ENCODE peak calls at places on chromosomes 16 and 17, in ten cellular contexts. A is thoracic aorta, X is fibroblast of lung, T is left ventricle myocardium inferior, O is suprapubic skin, I is K562, W is upper lobe of left lung, U is ovary, B is cardiac muscle cell, J is heart left ventricle. N is an unnamed sample.
A peak's percentile ranks its signal among the peaks of the same experiment; 100 is the strongest.

GRCh38 chr17:17725853-17726720 is 44.8 kb downstream of the RAI1 start:
- DNase-seq in A (no peak), X (no peak), T (no peak), O (no peak), I (no peak), W (no peak), U (no peak), B (no peak), J (no peak), N (no peak)

GRCh38 chr17:39213852-39214251 is 11.9 kb downstream of the STAC2 start:
- DNase-seq in A (no peak), X (no peak), T (no peak), O (no peak), I (no peak), W (peak; percentile 91), U (no peak), B (no peak), J (no peak), N (no peak)

GRCh38 chr17:80970044-80970761 is 21.4 kb upstream of the CHMP6 start:
- DNase-seq in A (no peak), X (peak; percentile 27), T (peak; percentile 55), O (no peak), I (peak; percentile 34), W (no peak), U (no peak), B (peak; percentile 32), J (peak; percentile 73), N (peak; percentile 47)

GRCh38 chr16:1486551-1487390 is 2.0 kb downstream of the PTX4 start:
- DNase-seq in A (no peak), X (no peak), T (no peak), O (no peak), I (no peak), W (no peak), U (no peak), B (no peak), J (peak; percentile 42), N (peak; percentile 2)

GRCh38 chr17:66904760-66905637 is 59.5 kb upstream of the CACNG4 start:
- DNase-seq in A (no peak), X (peak; percentile 55), T (peak; percentile 19), O (no peak), I (no peak), W (no peak), U (peak; percentile 37), B (peak; percentile 92), J (no peak), N (no peak)

GRCh38 chr17:1511756-1512321 is 4.6 kb downstream of the INPP5K start:
- DNase-seq in A (no peak), X (peak; percentile 56), T (no peak), O (no peak), I (peak; percentile 16), W (peak; percentile 69), U (no peak), B (peak; percentile 58), J (no peak), N (no peak)

GRCh38 chr17:65340401-65340800 is 203.2 kb downstream of the RGS9 start:
- DNase-seq in A (no peak), X (no peak), T (no peak), O (no peak), I (no peak), W (no peak), U (no peak), B (no peak), J (no peak), N (no peak)

GRCh38 chr17:46011711-46012505 is 12.9 kb downstream of the STH start:
- DNase-seq in A (no peak), X (no peak), T (no peak), O (no peak), I (no peak), W (no peak), U (no peak), B (no peak), J (peak; percentile 47), N (no peak)

GRCh38 chr16:85557083-85557975 is 55.8 kb upstream of the GSE1 start:
- DNase-seq in A (no peak), X (no peak), T (no peak), O (no peak), I (peak; percentile 93), W (no peak), U (peak; percentile 54), B (no peak), J (no peak), N (no peak)

GRCh38 chr16:12252616-12253015 is 276.1 kb downstream of the SNX29 start:
- DNase-seq in A (no peak), X (no peak), T (no peak), O (no peak), I (no peak), W (no peak), U (no peak), B (no peak), J (no peak), N (no peak)

GRCh38 chr16:397736-398332 is 835 bp downstream of the NME4 start:
- DNase-seq in A (no peak), X (peak; percentile 73), T (peak; percentile 74), O (peak; percentile 92), I (peak; percentile 74), W (peak; percentile 80), U (peak; percentile 74), B (peak; percentile 76), J (no peak), N (peak; percentile 68)

GRCh38 chr17:142102-142661 is 4.8 kb downstream of the SCGB1C2 start:
- DNase-seq in A (no peak), X (no peak), T (no peak), O (peak; percentile 79), I (no peak), W (peak; percentile 13), U (peak; percentile 18), B (peak; percentile 8), J (peak; percentile 57), N (no peak)

GRCh38 chr17:17414316-17414937 is 62.4 kb upstream of the MED9 start:
- DNase-seq in A (no peak), X (peak; percentile 52), T (no peak), O (peak; percentile 86), I (no peak), W (no peak), U (no peak), B (peak; percentile 78), J (no peak), N (no peak)

GRCh38 chr17:7745748-7746470 is 28.4 kb downstream of the DNAH2 start:
- DNase-seq in A (no peak), X (peak; percentile 83), T (no peak), O (no peak), I (peak; percentile 33), W (peak; percentile 84), U (peak; percentile 41), B (peak; percentile 97), J (no peak), N (no peak)
- H3K36me3 ChIP-seq in A (no peaks in the 10 kb centered on the region), X (no peaks in the 10 kb centered on the region), T (no peaks in the 10 kb centered on the region), O (no peaks in the 10 kb centered on the region), I (no peaks in the 10 kb centered on the region), W (no peaks in the 10 kb centered on the region), U (no peaks in the 10 kb centered on the region), B (no peaks in the 10 kb centered on the region), J (no peaks in the 10 kb centered on the region), N (no peaks in the 10 kb centered on the region)

GRCh38 chr17:76997981-76998531 is 129.9 kb downstream of the MGAT5B start:
- DNase-seq in A (no peak), X (no peak), T (no peak), O (no peak), I (no peak), W (no peak), U (no peak), B (no peak), J (no peak), N (peak; percentile 56)
- H3K27me3 ChIP-seq in A (no peaks in the 10 kb centered on the region), X (peaks cover 7% of the 10 kb centered on the region), T (peaks cover 68% of the 10 kb centered on the region), O (peaks cover 35% of the 10 kb centered on the region), I (peaks cover 76% of the 10 kb centered on the region), W (no peaks in the 10 kb centered on the region), U (no peaks in the 10 kb centered on the region), B (no peaks in the 10 kb centered on the region), J (peaks cover 4% of the 10 kb centered on the region), N (no peaks in the 10 kb centered on the region)

GRCh38 chr16:88628512-88628974 is 9.8 kb upstream of the IL17C start:
- DNase-seq in A (no peak), X (no peak), T (peak; percentile 71), O (no peak), I (peak; percentile 87), W (no peak), U (no peak), B (peak; percentile 20), J (peak; percentile 79), N (no peak)
- TF ChIP-seq CTCF in A (no peak), X (no peak), T (peak; percentile 74), O (no peak), I (peak; percentile 91), W (no peak), U (no peak), B (peak; percentile 37), J (peak; percentile 58), N (peak; percentile 39)

GRCh38 chr17:8520981-8521380 is 85.3 kb downstream of the NDEL1 start:
- DNase-seq in A (no peak), X (no peak), T (no peak), O (no peak), I (no peak), W (no peak), U (no peak), B (no peak), J (no peak), N (no peak)
- H3K36me3 ChIP-seq in A (peaks cover 53% of the 10 kb centered on the region), X (peaks cover 5% of the 10 kb centered on the region), T (peaks cover 48% of the 10 kb centered on the region), O (peaks cover 40% of the 10 kb centered on the region), I (peaks cover 70% of the 10 kb centered on the region), W (no peaks in the 10 kb centered on the region), U (no peaks in the 10 kb centered on the region), B (peaks cover 62% of the 10 kb centered on the region), J (peaks cover 55% of the 10 kb centered on the region), N (peaks cover 15% of the 10 kb centered on the region)